ENCODE peak calls at places on chromosomes 7 and 10, in five cellular contexts. One of them, this sample, is unnamed.
A peak's percentile ranks its signal among the peaks of the same experiment; 100 is the strongest.

GRCh38 chr10:112525215-112525614 is 78.2 kb downstream of the VTI1A start:
- DNase-seq in heart right ventricle: no peak
- DNase-seq in epithelial cell of esophagus: peak; percentile 71
- DNase-seq in uterus: no peak
- DNase-seq in right atrium auricular region: no peak
- DNase-seq in this sample: no peak

GRCh38 chr10:101053516-101053915 is 8.3 kb upstream of the KAZALD1 start:
- DNase-seq in heart right ventricle: no peak
- DNase-seq in epithelial cell of esophagus: peak; percentile 13
- DNase-seq in uterus: no peak
- DNase-seq in right atrium auricular region: no peak
- DNase-seq in this sample: no peak

GRCh38 chr7:17548014-17548653 is 249.7 kb downstream of the AHR start:
- DNase-seq in heart right ventricle: no peak
- DNase-seq in epithelial cell of esophagus: no peak
- DNase-seq in uterus: no peak
- DNase-seq in right atrium auricular region: no peak
- DNase-seq in this sample: no peak

GRCh38 chr10:58106211-58107035 is 161.3 kb downstream of the IPMK start:
- DNase-seq in heart right ventricle: no peak
- DNase-seq in epithelial cell of esophagus: no peak
- DNase-seq in uterus: no peak
- DNase-seq in right atrium auricular region: no peak
- DNase-seq in this sample: no peak

GRCh38 chr7:47539398-47540052 is 42.4 kb downstream of the TNS3 start:
- DNase-seq in heart right ventricle: no peak
- DNase-seq in epithelial cell of esophagus: no peak
- DNase-seq in uterus: no peak
- DNase-seq in right atrium auricular region: no peak
- DNase-seq in this sample: no peak

GRCh38 chr10:5775705-5776104 is 37.5 kb downstream of the GDI2 start:
- DNase-seq in heart right ventricle: peak; percentile 34
- DNase-seq in epithelial cell of esophagus: no peak
- DNase-seq in uterus: no peak
- DNase-seq in right atrium auricular region: no peak
- DNase-seq in this sample: no peak

GRCh38 chr10:27225011-27225590 is 15.5 kb downstream of the ACBD5 start:
- DNase-seq in heart right ventricle: no peak
- DNase-seq in epithelial cell of esophagus: no peak
- DNase-seq in uterus: no peak
- DNase-seq in right atrium auricular region: no peak
- DNase-seq in this sample: no peak

GRCh38 chr7:47483604-47484273 is 98.2 kb downstream of the TNS3 start:
- DNase-seq in heart right ventricle: no peak
- DNase-seq in epithelial cell of esophagus: no peak
- DNase-seq in uterus: peak; percentile 53
- DNase-seq in right atrium auricular region: no peak
- DNase-seq in this sample: peak; percentile 45

GRCh38 chr10:124569623-124570470 is 108.2 kb downstream of the LHPP start:
- DNase-seq in heart right ventricle: no peak
- DNase-seq in epithelial cell of esophagus: no peak
- DNase-seq in uterus: no peak
- DNase-seq in right atrium auricular region: no peak
- DNase-seq in this sample: no peak

GRCh38 chr10:121710207-121710606 is 112.0 kb upstream of the FGFR2 start:
- DNase-seq in heart right ventricle: peak; percentile 18
- DNase-seq in epithelial cell of esophagus: no peak
- DNase-seq in uterus: no peak
- DNase-seq in right atrium auricular region: peak; percentile 67
- DNase-seq in this sample: peak; percentile 15

GRCh38 chr10:116866987-116867595 is 17.8 kb downstream of the ENO4 start:
- DNase-seq in heart right ventricle: no peak
- DNase-seq in epithelial cell of esophagus: peak; percentile 72
- DNase-seq in uterus: no peak
- DNase-seq in right atrium auricular region: no peak
- DNase-seq in this sample: peak; percentile 50

GRCh38 chr7:94394399-94395140 is at the start of gene COL1A2:
- DNase-seq in heart right ventricle: peak; percentile 80
- DNase-seq in epithelial cell of esophagus: peak; percentile 25
- DNase-seq in uterus: peak; percentile 89
- DNase-seq in right atrium auricular region: peak; percentile 90
- DNase-seq in this sample: peak; percentile 98

GRCh38 chr7:94397721-94398120 is 3.0 kb downstream of the COL1A2 start:
- DNase-seq in heart right ventricle: no peak
- DNase-seq in epithelial cell of esophagus: no peak
- DNase-seq in uterus: no peak
- DNase-seq in right atrium auricular region: no peak
- DNase-seq in this sample: peak; percentile 29

GRCh38 chr7:94396606-94397005 is 1.9 kb downstream of the COL1A2 start:
- DNase-seq in heart right ventricle: no peak
- DNase-seq in epithelial cell of esophagus: no peak
- DNase-seq in uterus: peak; percentile 60
- DNase-seq in right atrium auricular region: no peak
- DNase-seq in this sample: peak; percentile 51

GRCh38 chr7:94395141-94396041 is 696 bp downstream of the COL1A2 start:
- DNase-seq in heart right ventricle: no peak
- DNase-seq in epithelial cell of esophagus: peak; percentile 88
- DNase-seq in uterus: peak; percentile 85
- DNase-seq in right atrium auricular region: no peak
- DNase-seq in this sample: peak; percentile 94

DNA sequence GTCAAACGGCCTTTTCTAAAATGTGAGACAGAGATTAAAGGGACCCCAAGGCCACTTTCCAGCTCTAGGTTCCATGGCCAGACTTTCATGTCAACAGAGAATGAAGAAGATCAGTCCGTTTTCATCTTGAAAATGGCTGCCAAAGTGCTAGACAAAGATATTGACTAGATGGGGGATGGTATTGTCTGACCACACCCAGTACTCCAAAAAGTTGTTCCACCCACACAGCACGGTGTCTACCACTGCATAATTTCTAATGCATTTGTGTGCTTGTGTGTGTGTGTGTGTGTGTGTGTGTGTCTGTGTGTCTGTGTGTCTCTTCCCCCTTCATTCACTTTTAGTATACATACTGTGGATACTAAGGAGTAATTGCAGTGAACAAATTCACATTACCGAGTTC is 1.3 kb downstream of the COL1A2 start:
- DNase-seq in heart right ventricle: no peak
- DNase-seq in epithelial cell of esophagus: no peak
- DNase-seq in uterus: peak; percentile 43
- DNase-seq in right atrium auricular region: no peak
- DNase-seq in this sample: peak; percentile 86
- H3K4me3 ChIP-seq in heart right ventricle: peak overlapping the region; percentile 58
- H3K4me3 ChIP-seq in epithelial cell of esophagus: no peak overlapping the region
- H3K4me3 ChIP-seq in uterus: peak overlapping the region; percentile 64
- H3K4me3 ChIP-seq in right atrium auricular region: peak overlapping the region; percentile 51
- H3K4me3 ChIP-seq in this sample: peak overlapping the region; percentile 96

GRCh38 chr10:54096892-54097291 is 704.1 kb downstream of the PCDH15 start:
- DNase-seq in heart right ventricle: no peak
- DNase-seq in epithelial cell of esophagus: no peak
- DNase-seq in uterus: no peak
- DNase-seq in right atrium auricular region: no peak
- DNase-seq in this sample: no peak
- TF ChIP-seq CTCF in heart right ventricle: no peak
- TF ChIP-seq CTCF in epithelial cell of esophagus: no peak
- TF ChIP-seq CTCF in uterus: no peak
- TF ChIP-seq CTCF in right atrium auricular region: no peak
- TF ChIP-seq CTCF in this sample: no peak

DNA sequence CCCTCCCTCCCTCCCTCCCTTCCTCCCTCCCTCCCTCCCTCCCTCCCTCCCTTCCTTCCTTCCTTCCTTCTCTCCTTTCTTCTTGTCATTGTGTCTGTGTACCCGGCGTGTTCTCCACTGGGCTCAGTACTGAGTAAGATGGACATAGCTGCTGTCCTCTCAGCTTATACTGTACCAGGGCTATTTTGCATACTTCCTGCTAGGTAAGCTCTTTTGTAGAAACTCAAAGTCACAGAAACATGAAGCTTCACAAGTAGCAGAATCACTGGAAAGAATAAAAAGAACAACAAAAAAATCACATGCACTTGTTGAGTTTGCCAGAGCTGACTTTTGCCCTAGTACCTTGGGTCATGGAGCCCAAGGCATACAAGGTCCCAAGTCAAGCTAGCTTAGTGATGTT is 125.7 kb downstream of the PLPP4 start:
- DNase-seq in heart right ventricle: no peak
- DNase-seq in epithelial cell of esophagus: no peak
- DNase-seq in uterus: no peak
- DNase-seq in right atrium auricular region: peak; percentile 9
- DNase-seq in this sample: no peak
- H3K4me3 ChIP-seq in heart right ventricle: no peak overlapping the region
- H3K4me3 ChIP-seq in epithelial cell of esophagus: no peak overlapping the region
- H3K4me3 ChIP-seq in uterus: no peak overlapping the region
- H3K4me3 ChIP-seq in right atrium auricular region: no peak overlapping the region
- H3K4me3 ChIP-seq in this sample: no peak overlapping the region

GRCh38 chr7:129494041-129494440 is 8.3 kb upstream of the SMKR1 start:
- DNase-seq in heart right ventricle: no peak
- DNase-seq in epithelial cell of esophagus: peak; percentile 91
- DNase-seq in uterus: no peak
- DNase-seq in right atrium auricular region: no peak
- DNase-seq in this sample: peak; percentile 72
- TF ChIP-seq CTCF in heart right ventricle: no peak
- TF ChIP-seq CTCF in epithelial cell of esophagus: no peak
- TF ChIP-seq CTCF in uterus: no peak
- TF ChIP-seq CTCF in right atrium auricular region: no peak
- TF ChIP-seq CTCF in this sample: no peak

GRCh38 chr7:96596120-96596826 is 113.4 kb downstream of the SEM1 start:
- DNase-seq in heart right ventricle: no peak
- DNase-seq in epithelial cell of esophagus: peak; percentile 64
- DNase-seq in uterus: no peak
- DNase-seq in right atrium auricular region: no peak
- DNase-seq in this sample: peak; percentile 2

GRCh38 chr7:96599288-96599936 is 110.2 kb downstream of the SEM1 start:
- DNase-seq in heart right ventricle: no peak
- DNase-seq in epithelial cell of esophagus: no peak
- DNase-seq in uterus: no peak
- DNase-seq in right atrium auricular region: no peak
- DNase-seq in this sample: no peak

DNA sequence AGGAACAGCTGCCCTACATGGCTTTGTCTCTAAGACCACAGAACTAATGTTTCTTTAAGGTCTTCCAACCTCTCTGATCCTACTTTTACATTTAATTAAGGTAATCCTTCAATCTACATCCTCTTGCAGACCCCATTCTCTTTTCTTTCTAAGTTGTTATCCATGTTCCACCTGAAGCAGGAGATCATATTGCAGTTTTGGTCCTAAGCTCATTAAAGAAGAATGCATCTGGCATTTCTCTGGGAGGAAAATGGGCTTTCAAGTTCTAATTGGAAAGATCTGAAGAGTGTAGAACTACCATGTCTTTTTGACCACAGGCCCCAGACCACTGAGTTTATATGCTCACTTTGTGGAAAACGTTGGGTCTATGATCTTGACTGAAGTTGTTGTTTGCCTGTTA is 111.2 kb downstream of the SEM1 start:
- DNase-seq in heart right ventricle: no peak
- DNase-seq in epithelial cell of esophagus: no peak
- DNase-seq in uterus: no peak
- DNase-seq in right atrium auricular region: no peak
- DNase-seq in this sample: no peak
- H3K4me3 ChIP-seq in heart right ventricle: no peak overlapping the region
- H3K4me3 ChIP-seq in epithelial cell of esophagus: no peak overlapping the region
- H3K4me3 ChIP-seq in uterus: no peak overlapping the region
- H3K4me3 ChIP-seq in right atrium auricular region: no peak overlapping the region
- H3K4me3 ChIP-seq in this sample: no peak overlapping the region

This sample was measured in fibroblast of pulmonary artery.